ENCODE peak calls at places on chromosomes 16 and 17, in nine cellular contexts. V, O, M, Q, T, H, F, U and A are unnamed samples.

GRCh38 chr17:29883497-29883896 is 46.5 kb downstream of the SSH2 start:
- DNase-seq in V (no peak), O (no peak), M (no peak), Q (no peak), T (no peak), H (no peak), F (no peak), U (no peak), A (no peak)

GRCh38 chr17:77822302-77823030 is 136.0 kb upstream of the TNRC6C start:
- DNase-seq in V (no peak), O (no peak), M (no peak), Q (no peak), T (no peak), H (no peak), F (no peak), U (no peak), A (no peak)

GRCh38 chr16:67459066-67459857 is 21.7 kb downstream of the ATP6V0D1 start:
- DNase-seq in V (no peak), O (peak), M (no peak), Q (no peak), T (no peak), H (peak), F (no peak), U (no peak), A (no peak)

GRCh38 chr16:70434489-70435260 is 4.2 kb downstream of the ST3GAL2 start:
- DNase-seq in V (no peak), O (no peak), M (no peak), Q (no peak), T (no peak), H (no peak), F (no peak), U (no peak), A (no peak)

GRCh38 chr17:74738051-74738996 is 1.3 kb downstream of the RAB37 start:
- DNase-seq in V (peak), O (no peak), M (no peak), Q (peak), T (no peak), H (no peak), F (peak), U (no peak), A (no peak)

GRCh38 chr16:4580245-4580644 is 24.1 kb downstream of the C16orf96 start:
- DNase-seq in V (no peak), O (no peak), M (no peak), Q (no peak), T (no peak), H (no peak), F (no peak), U (no peak), A (no peak)

GRCh38 chr17:50354776-50355175 is 8.8 kb downstream of the XYLT2 start:
- DNase-seq in V (no peak), O (no peak), M (no peak), Q (no peak), T (no peak), H (no peak), F (peak), U (no peak), A (no peak)

GRCh38 chr17:39208136-39208535 is 8.1 kb downstream of the RPL19 start:
- DNase-seq in V (no peak), O (no peak), M (no peak), Q (no peak), T (no peak), H (no peak), F (no peak), U (no peak), A (no peak)

GRCh38 chr16:3879258-3879886 is 1.1 kb downstream of the CREBBP start:
- DNase-seq in V (no peak), O (peak), M (no peak), Q (peak), T (no peak), H (no peak), F (no peak), U (peak), A (peak)

GRCh38 chr17:73230088-73230487 is 31.6 kb downstream of the CPSF4L start:
- DNase-seq in V (no peak), O (no peak), M (no peak), Q (no peak), T (no peak), H (no peak), F (no peak), U (no peak), A (no peak)

GRCh38 chr16:75460441-75460840 is 4.0 kb downstream of the TMEM170A start:
- DNase-seq in V (no peak), O (no peak), M (no peak), Q (no peak), T (no peak), H (no peak), F (peak), U (peak), A (no peak)

GRCh38 chr17:80615311-80615710 is 70.7 kb downstream of the RPTOR start:
- DNase-seq in V (no peak), O (no peak), M (no peak), Q (no peak), T (no peak), H (no peak), F (no peak), U (no peak), A (no peak)

GRCh38 chr16:1530883-1531637 is 2.4 kb upstream of the TMEM204 start:
- DNase-seq in V (no peak), O (no peak), M (no peak), Q (no peak), T (no peak), H (peak), F (no peak), U (no peak), A (no peak)

GRCh38 chr17:66676421-66676820 is 158.5 kb upstream of the CACNG5 start:
- DNase-seq in V (no peak), O (no peak), M (peak), Q (no peak), T (no peak), H (no peak), F (no peak), U (no peak), A (peak)

GRCh38 chr17:42097691-42098661 is at the start of gene ZNF385C:
- DNase-seq in V (no peak), O (peak), M (no peak), Q (peak), T (no peak), H (no peak), F (no peak), U (peak), A (no peak)

GRCh38 chr16:75035410-75035968 is 36.7 kb downstream of the ZNRF1 start:
- DNase-seq in V (no peak), O (no peak), M (no peak), Q (no peak), T (no peak), H (no peak), F (no peak), U (no peak), A (no peak)

GRCh38 chr16:86211800-86212199 is 298.5 kb upstream of the FOXF1 start:
- DNase-seq in V (no peak), O (peak), M (no peak), Q (no peak), T (no peak), H (no peak), F (no peak), U (no peak), A (no peak)

GRCh38 chr16:54320895-54321294 is 34.3 kb upstream of the IRX3 start:
- DNase-seq in V (no peak), O (no peak), M (no peak), Q (no peak), T (no peak), H (no peak), F (no peak), U (no peak), A (no peak)

GRCh38 chr17:78529871-78530670 is 47.1 kb downstream of the DNAH17 start:
- DNase-seq in V (no peak), O (no peak), M (no peak), Q (no peak), T (no peak), H (no peak), F (no peak), U (no peak), A (no peak)